ENCODE peak calls at places on chromosome 5, in eight cellular contexts. W is NCI-H2081; N is tibial nerve; M is left cardiac atrium; A is HuH-7.5; R is activated CD8-positive, alpha-beta memory T cell treated with anti-CD3 and anti-CD28 coated beads, Interleukin-2, amount 50 U/mL, for 48 hours; X is uterus; E is stimulated activated CD4-positive, alpha-beta T cell treated with anti-CD3 and anti-CD28 coated beads, Interleukin-12 subunit alpha, Interleukin-12 subunit beta, amount 100 ng/mL, for 4 hours. D is an unnamed sample.

GRCh38 chr5:50623666-50624065 is 42.8 kb upstream of the PARP8 start:
- DNase-seq in W (no peak), N (no peak), M (no peak), A (no peak), R (no peak), X (no peak), E (no peak), D (no peak)

GRCh38 chr5:142915840-142916424 is 145.8 kb downstream of the ARHGAP26 start:
- DNase-seq in W (peak; percentile 31), N (no peak), M (no peak), A (no peak), R (no peak), X (no peak), E (no peak), D (no peak)

GRCh38 chr5:181092428-181092827 is 38.5 kb downstream of the OR2V1 start:
- DNase-seq in W (no peak), N (no peak), M (no peak), A (no peak), R (no peak), X (no peak), E (no peak), D (no peak)

GRCh38 chr5:117461403-117461802 is 886.8 kb upstream of the SEMA6A start:
- DNase-seq in W (no peak), N (no peak), M (no peak), A (no peak), R (no peak), X (no peak), E (no peak), D (no peak)

GRCh38 chr5:55429707-55430253 is 105.0 kb downstream of the PLPP1 start:
- DNase-seq in W (peak; percentile 51), N (no peak), M (peak; percentile 36), A (peak; percentile 15), R (no peak), X (no peak), E (no peak), D (no peak)

GRCh38 chr5:56711191-56711590 is 104.2 kb upstream of the MAP3K1 start:
- DNase-seq in W (no peak), N (no peak), M (no peak), A (no peak), R (no peak), X (no peak), E (no peak), D (no peak)

GRCh38 chr5:169527863-169528262 is 55.7 kb upstream of the SPDL1 start:
- DNase-seq in W (no peak), N (no peak), M (no peak), A (no peak), R (no peak), X (no peak), E (no peak), D (no peak)

GRCh38 chr5:89342106-89342876 is 459.3 kb upstream of the MEF2C start:
- DNase-seq in W (no peak), N (no peak), M (no peak), A (no peak), R (no peak), X (no peak), E (no peak), D (no peak)

GRCh38 chr5:170087168-170087817 is 18.4 kb upstream of the FOXI1 start:
- DNase-seq in W (no peak), N (no peak), M (no peak), A (no peak), R (no peak), X (no peak), E (no peak), D (no peak)

GRCh38 chr5:74543162-74543995 is 97.1 kb downstream of the ENC1 start:
- DNase-seq in W (peak; percentile 12), N (no peak), M (peak; percentile 37), A (no peak), R (no peak), X (peak; percentile 41), E (no peak), D (no peak)

GRCh38 chr5:65455064-65455463 is 26.7 kb downstream of the ADAMTS6 start:
- DNase-seq in W (no peak), N (no peak), M (no peak), A (no peak), R (no peak), X (no peak), E (no peak), D (no peak)

GRCh38 chr5:172412724-172413260 is 41.5 kb downstream of the SH3PXD2B start:
- DNase-seq in W (no peak), N (peak; percentile 92), M (peak; percentile 92), A (no peak), R (peak; percentile 65), X (peak; percentile 93), E (no peak), D (peak; percentile 93)

GRCh38 chr5:61431923-61432620 is 100.0 kb downstream of the ZSWIM6 start:
- DNase-seq in W (no peak), N (no peak), M (no peak), A (no peak), R (no peak), X (no peak), E (no peak), D (no peak)

GRCh38 chr5:159186319-159186718 is 23.0 kb downstream of the RNF145 start:
- DNase-seq in W (no peak), N (no peak), M (no peak), A (no peak), R (no peak), X (no peak), E (no peak), D (no peak)

GRCh38 chr5:30600892-30601291 is 592.6 kb upstream of the CDH6 start:
- DNase-seq in W (peak; percentile 73), N (no peak), M (no peak), A (no peak), R (no peak), X (no peak), E (no peak), D (no peak)

GRCh38 chr5:43193171-43193951 is 1.3 kb downstream of the NIM1K start:
- DNase-seq in W (peak; percentile 33), N (no peak), M (peak; percentile 29), A (peak; percentile 61), R (peak; percentile 58), X (peak; percentile 40), E (peak; percentile 25), D (no peak)

GRCh38 chr5:65861830-65862241 is 64.5 kb upstream of the ERBIN start:
- DNase-seq in W (no peak), N (no peak), M (no peak), A (no peak), R (no peak), X (no peak), E (no peak), D (no peak)

GRCh38 chr5:76696254-76696653 is 19.7 kb upstream of the F2R start:
- DNase-seq in W (no peak), N (no peak), M (no peak), A (no peak), R (no peak), X (no peak), E (no peak), D (no peak)

GRCh38 chr5:154276932-154277331 is 86.4 kb downstream of the GALNT10 start:
- DNase-seq in W (no peak), N (peak; percentile 46), M (peak; percentile 68), A (no peak), R (no peak), X (peak; percentile 54), E (no peak), D (no peak)